ENCODE peak calls at places on chromosomes 5 and 9, in six cellular contexts. Y is HEK293T; F is midbrain; Z is naive thymus-derived CD8-positive, alpha-beta T cell; X is amniotic epithelial cell; W is SK-MEL-5. D is an unnamed sample.

GRCh38 chr9:136799854-136800657 is 3.9 kb downstream of the CCDC183 start:
- DNase-seq in Y (peak), F (peak), Z (peak), X (peak), W (peak), D (peak)

GRCh38 chr5:24505291-24505690 is 139.5 kb downstream of the CDH10 start:
- DNase-seq in Y (no peak), F (no peak), Z (no peak), X (no peak), W (no peak), D (no peak)

GRCh38 chr9:119634036-119634435 is 264.8 kb upstream of the BRINP1 start:
- DNase-seq in Y (no peak), F (no peak), Z (no peak), X (no peak), W (no peak), D (no peak)

GRCh38 chr9:89738137-89738932 is 133.5 kb downstream of the GADD45G start:
- DNase-seq in Y (no peak), F (no peak), Z (no peak), X (peak), W (no peak), D (no peak)

GRCh38 chr5:159582756-159583523 is 252.7 kb upstream of the IL12B start:
- DNase-seq in Y (no peak), F (no peak), Z (no peak), X (no peak), W (no peak), D (no peak)

GRCh38 chr9:115531410-115532130 is 413.6 kb upstream of the TNC start:
- DNase-seq in Y (no peak), F (no peak), Z (no peak), X (peak), W (no peak), D (no peak)

GRCh38 chr5:180641566-180641900 is 7.9 kb downstream of the FLT4 start:
- DNase-seq in Y (no peak), F (no peak), Z (no peak), X (no peak), W (no peak), D (no peak)

GRCh38 chr5:398475-399295 is 44.3 kb upstream of the EXOC3 start:
- DNase-seq in Y (no peak), F (no peak), Z (peak), X (no peak), W (no peak), D (no peak)

GRCh38 chr9:78114581-78114980 is 83.0 kb upstream of the GNAQ start:
- DNase-seq in Y (no peak), F (no peak), Z (no peak), X (no peak), W (no peak), D (no peak)

GRCh38 chr5:55668356-55668755 is 43.8 kb downstream of the SLC38A9 start:
- DNase-seq in Y (no peak), F (no peak), Z (no peak), X (peak), W (no peak), D (no peak)

GRCh38 chr5:80284720-80285119 is 28.9 kb upstream of the SERINC5 start:
- DNase-seq in Y (no peak), F (no peak), Z (peak), X (no peak), W (no peak), D (no peak)

GRCh38 chr5:149837680-149838269 is 106.8 kb downstream of the PDE6A start:
- DNase-seq in Y (peak), F (peak), Z (no peak), X (peak), W (peak), D (peak)

GRCh38 chr5:74915488-74915887 is 49.3 kb upstream of the FAM169A start:
- DNase-seq in Y (no peak), F (no peak), Z (no peak), X (no peak), W (no peak), D (no peak)

GRCh38 chr5:104444656-104445055 is 882.1 kb upstream of the NUDT12 start:
- DNase-seq in Y (no peak), F (no peak), Z (no peak), X (no peak), W (no peak), D (no peak)

GRCh38 chr9:37209431-37210386 is 89.3 kb downstream of the ZCCHC7 start:
- DNase-seq in Y (no peak), F (no peak), Z (no peak), X (no peak), W (peak), D (no peak)